ENCODE peak calls at places on chromosome 3, in four cellular contexts. U, E, A and N are unnamed samples.
A peak's percentile ranks its signal among the peaks of the same experiment; 100 is the strongest.

GRCh38 chr3:113557374-113557773 is 25.0 kb downstream of the SIDT1 start:
- DNase-seq in A (no peak), E (peak; percentile 26), U (peak; percentile 31), N (peak; percentile 32)

GRCh38 chr3:141335531-141336042 is 32.7 kb upstream of the ZBTB38 start:
- DNase-seq in A (no peak), E (no peak), U (no peak), N (no peak)

GRCh38 chr3:100710355-100711198 is 1.3 kb downstream of the TFG start:
- DNase-seq in U (peak; percentile 64), A (peak; percentile 77), E (peak; percentile 62), N (peak; percentile 40)

GRCh38 chr3:32239638-32240550 is 1.4 kb downstream of the CMTM8 start:
- DNase-seq in U (peak; percentile 13), A (peak; percentile 18), E (peak; percentile 64), N (peak; percentile 74)

GRCh38 chr3:194462936-194463335 is 23.9 kb downstream of the ATP13A3 start:
- DNase-seq in A (no peak), U (no peak), E (no peak), N (no peak)

GRCh38 chr3:19946832-19947548 is at the start of gene RAB5A:
- DNase-seq in A (peak; percentile 99), E (peak; percentile 99), U (peak; percentile 90), N (peak; percentile 97)

GRCh38 chr3:119681279-119681678 is 4.1 kb upstream of the COX17 start:
- DNase-seq in E (peak; percentile 48), U (peak; percentile 41), A (no peak), N (peak; percentile 52)

GRCh38 chr3:107845355-107846281 is 245.2 kb downstream of the CD47 start:
- DNase-seq in A (no peak), U (peak; percentile 26), E (no peak), N (no peak)

GRCh38 chr3:11172136-11172670 is 17.9 kb downstream of the HRH1 start:
- DNase-seq in E (no peak), A (no peak), U (no peak), N (no peak)

GRCh38 chr3:150114873-150115570 is 144.3 kb upstream of the PFN2 start:
- DNase-seq in A (no peak), U (no peak), E (no peak), N (no peak)

GRCh38 chr3:53169045-53169831 is 8.2 kb downstream of the PRKCD start:
- DNase-seq in U (no peak), A (no peak), E (no peak), N (peak; percentile 67)

GRCh38 chr3:113249601-113250000 is 38.2 kb downstream of the BOC start:
- DNase-seq in A (no peak), U (no peak), E (no peak), N (no peak)

GRCh38 chr3:66762888-66763287 is 235.2 kb upstream of the KBTBD8 start:
- DNase-seq in E (no peak), A (no peak), U (no peak), N (no peak)

GRCh38 chr3:127959873-127960272 is 44.8 kb downstream of the KBTBD12 start:
- DNase-seq in U (peak; percentile 25), E (peak; percentile 31), A (peak; percentile 11), N (peak; percentile 42)

GRCh38 chr3:86960551-86960950 is 30.4 kb downstream of the VGLL3 start:
- DNase-seq in E (no peak), U (no peak), A (no peak), N (no peak)

GRCh38 chr3:120560304-120561250 is 35.6 kb upstream of the NDUFB4 start:
- DNase-seq in A (no peak), U (no peak), E (no peak), N (no peak)